ENCODE peak calls at places on chromosome 12, in four cellular contexts. L is astrocyte of the spinal cord, H is natural killer cell, M is Calu3. I is an unnamed sample.

GRCh38 chr12:32477714-32478113 is 78.4 kb downstream of the FGD4 start:
- DNase-seq in L (peak; percentile 44), H (no peak), M (no peak), I (no peak)

GRCh38 chr12:14892726-14893442 is 7.2 kb upstream of the MGP start:
- DNase-seq in L (peak; percentile 11), H (no peak), M (no peak), I (no peak)

GRCh38 chr12:120720234-120720968 is 5.2 kb upstream of the ACADS start:
- DNase-seq in L (peak; percentile 58), H (no peak), M (no peak), I (no peak)

GRCh38 chr12:20588057-20588456 is 107.1 kb upstream of the SLCO1C1 start:
- DNase-seq in L (no peak), H (no peak), M (no peak), I (no peak)

GRCh38 chr12:112535637-112536366 is 117.1 kb downstream of the PTPN11 start:
- DNase-seq in L (no peak), H (no peak), M (no peak), I (no peak)

GRCh38 chr12:102067574-102068258 is 5.9 kb upstream of the WASHC3 start:
- DNase-seq in L (peak; percentile 51), H (no peak), M (no peak), I (no peak)

GRCh38 chr12:95548056-95548538 is 3.2 kb downstream of the USP44 start:
- DNase-seq in L (no peak), H (no peak), M (peak; percentile 70), I (no peak)

GRCh38 chr12:92185052-92185451 is 39.4 kb upstream of the BTG1 start:
- DNase-seq in L (no peak), H (no peak), M (no peak), I (no peak)

GRCh38 chr12:30764251-30764650 is 9.5 kb upstream of the CAPRIN2 start:
- DNase-seq in L (no peak), H (no peak), M (no peak), I (no peak)

GRCh38 chr12:6322969-6323339 is 12.5 kb downstream of the PLEKHG6 start:
- DNase-seq in L (no peak), H (no peak), M (no peak), I (no peak)

GRCh38 chr12:131764738-131765137 is 53.8 kb downstream of the SFSWAP start:
- DNase-seq in L (no peak), H (no peak), M (no peak), I (no peak)

GRCh38 chr12:120013659-120014380 is 24.8 kb downstream of the BICDL1 start:
- DNase-seq in L (no peak), H (no peak), M (peak; percentile 12), I (no peak)

GRCh38 chr12:117513353-117513752 is 151.9 kb upstream of the NOS1 start:
- DNase-seq in L (no peak), H (no peak), M (no peak), I (no peak)

GRCh38 chr12:106030210-106031175 is 108.3 kb downstream of the NUAK1 start:
- DNase-seq in L (peak; percentile 94), H (no peak), M (peak; percentile 55), I (no peak)

GRCh38 chr12:95838125-95838524 is 20.6 kb upstream of the SNRPF start:
- DNase-seq in L (peak; percentile 58), H (no peak), M (peak; percentile 34), I (no peak)

GRCh38 chr12:24012528-24012927 is 63.1 kb upstream of the SOX5 start:
- DNase-seq in L (peak; percentile 30), H (no peak), M (no peak), I (no peak)

GRCh38 chr12:4412462-4412861 is 33.0 kb upstream of the FGF23 start:
- DNase-seq in L (no peak), H (no peak), M (no peak), I (no peak)

GRCh38 chr12:66863276-66863675 is 184.4 kb upstream of the GRIP1 start:
- DNase-seq in L (no peak), H (no peak), M (peak; percentile 1), I (no peak)

GRCh38 chr12:105573574-105573973 is 243.1 kb downstream of the C12orf75 start:
- DNase-seq in L (no peak), H (no peak), M (no peak), I (no peak)

GRCh38 chr12:1217191-1217949 is 226.3 kb downstream of the ERC1 start:
- DNase-seq in L (peak; percentile 78), H (no peak), M (peak; percentile 13), I (no peak)

GRCh38 chr12:103852498-103852992 is 11.5 kb upstream of the NT5DC3 start:
- DNase-seq in L (peak; percentile 79), H (no peak), M (no peak), I (no peak)

GRCh38 chr12:49098035-49098451 is 3.4 kb upstream of the DHH start:
- DNase-seq in L (no peak), H (peak; percentile 57), M (peak; percentile 33), I (no peak)

GRCh38 chr12:105935981-105936380 is 202.8 kb downstream of the NUAK1 start:
- DNase-seq in L (peak; percentile 65), H (no peak), M (no peak), I (no peak)

GRCh38 chr12:8088574-8088973 is 6.5 kb downstream of the NECAP1 start:
- DNase-seq in L (no peak), H (no peak), M (no peak), I (no peak)

GRCh38 chr12:11705010-11705409 is 55.5 kb downstream of the ETV6 start:
- DNase-seq in L (peak; percentile 91), H (no peak), M (peak; percentile 52), I (no peak)

GRCh38 chr12:47797432-47797831 is 22.3 kb downstream of the HDAC7 start:
- DNase-seq in L (no peak), H (no peak), M (no peak), I (no peak)

GRCh38 chr12:105064564-105065222 is 19.6 kb downstream of the ALDH1L2 start:
- DNase-seq in L (no peak), H (no peak), M (no peak), I (no peak)

GRCh38 chr12:68595246-68595645 is 15.5 kb upstream of the RAP1B start:
- DNase-seq in L (no peak), H (no peak), M (no peak), I (no peak)

GRCh38 chr12:21169878-21170472 is 39.0 kb downstream of the SLCO1B1 start:
- DNase-seq in L (peak; percentile 56), H (no peak), M (peak; percentile 68), I (no peak)

GRCh38 chr12:92047058-92047826 is 98.4 kb downstream of the BTG1 start:
- DNase-seq in L (no peak), H (no peak), M (no peak), I (no peak)

GRCh38 chr12:13670249-13670648 is 311.2 kb downstream of the GRIN2B start:
- DNase-seq in L (no peak), H (no peak), M (no peak), I (no peak)

GRCh38 chr12:49017764-49018281 is 753 bp downstream of the PRKAG1 start:
- DNase-seq in L (no peak), H (peak; percentile 35), M (peak; percentile 10), I (no peak)

GRCh38 chr12:175250-175649 is 38.7 kb downstream of the SLC6A12 start:
- DNase-seq in L (no peak), H (no peak), M (no peak), I (no peak)

GRCh38 chr12:51238037-51238509 is 553 bp upstream of the DAZAP2 start:
- DNase-seq in L (no peak), H (no peak), M (no peak), I (no peak)

GRCh38 chr12:123398177-123398916 is 14.4 kb downstream of the KMT5A start:
- DNase-seq in L (peak; percentile 81), H (no peak), M (no peak), I (no peak)

GRCh38 chr12:111255261-111255660 is 113.6 kb downstream of the PHETA1 start:
- DNase-seq in L (no peak), H (no peak), M (no peak), I (no peak)

GRCh38 chr12:93734784-93735183 is 57.6 kb downstream of the CRADD start:
- DNase-seq in L (peak; percentile 24), H (no peak), M (no peak), I (no peak)

DNA sequence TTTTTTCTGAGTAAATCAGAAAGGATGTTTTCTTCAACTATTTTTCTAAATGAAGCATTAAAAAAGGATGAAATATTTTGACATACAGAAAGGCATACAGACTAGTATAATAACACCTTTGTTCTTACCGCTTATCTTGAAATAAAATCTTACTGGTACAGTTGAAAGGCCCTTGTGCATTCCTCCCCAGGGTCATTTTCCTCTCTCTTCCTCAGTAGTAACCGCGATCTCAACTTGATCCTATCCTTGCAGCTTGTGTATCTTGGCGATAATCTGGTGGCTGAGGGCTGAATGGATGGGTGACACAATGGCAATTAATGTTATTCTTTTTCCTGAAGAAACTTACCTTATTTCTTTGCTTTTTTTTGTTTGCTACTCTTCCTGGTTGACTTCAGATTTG is 18.5 kb downstream of the GAS2L3 start:
- DNase-seq in L (no peak), H (no peak), M (peak; percentile 56), I (no peak)
- TF ChIP-seq CTCF in L (no peak), H (no peak), M (no peak), I (no peak)

DNA sequence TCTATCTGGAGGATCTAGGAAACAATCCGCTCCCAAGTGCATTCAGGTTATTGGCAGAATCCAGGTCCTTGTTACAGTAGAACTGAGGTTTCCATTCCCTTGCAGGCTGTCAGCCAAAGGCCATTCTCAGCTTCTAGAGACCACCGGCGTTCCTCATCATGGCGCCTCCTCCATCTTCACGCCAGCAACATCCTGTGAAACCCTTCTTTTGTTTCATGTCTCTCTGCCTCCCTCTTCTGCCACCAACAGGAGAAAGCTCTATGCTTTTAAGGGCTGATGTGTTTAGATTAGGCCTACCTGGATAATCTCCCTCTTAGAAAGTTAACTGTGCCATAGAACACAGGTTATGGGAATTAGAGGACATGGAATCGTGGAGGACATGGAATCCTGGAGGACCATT is 133.0 kb upstream of the RASSF8 start:
- DNase-seq in L (no peak), H (no peak), M (no peak), I (no peak)
- TF ChIP-seq CTCF in L (no peak), H (no peak), M (no peak), I (no peak)

DNA sequence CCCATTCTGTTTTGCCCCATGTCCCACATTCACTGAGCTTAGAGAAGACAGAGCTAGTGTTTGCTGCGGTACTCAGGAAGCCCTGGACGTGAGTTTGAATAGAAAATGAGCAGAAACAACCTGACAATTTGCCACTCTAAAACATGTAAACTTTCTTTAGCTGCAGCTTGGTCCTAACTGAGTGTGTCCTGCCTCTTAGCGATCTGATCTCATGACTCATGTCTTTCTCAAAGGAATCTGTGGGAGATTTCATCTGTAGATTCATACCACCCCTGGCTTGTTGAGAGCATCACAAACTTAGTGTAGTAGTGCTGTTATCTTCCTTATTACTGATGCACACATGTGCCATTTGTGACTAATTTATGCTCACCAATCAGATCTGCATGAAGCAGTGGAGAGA is 86.7 kb downstream of the ITPR2 start:
- DNase-seq in L (peak; percentile 84), H (no peak), M (no peak), I (no peak)
- TF ChIP-seq CTCF in L (no peak), H (no peak), M (no peak), I (no peak)

DNA sequence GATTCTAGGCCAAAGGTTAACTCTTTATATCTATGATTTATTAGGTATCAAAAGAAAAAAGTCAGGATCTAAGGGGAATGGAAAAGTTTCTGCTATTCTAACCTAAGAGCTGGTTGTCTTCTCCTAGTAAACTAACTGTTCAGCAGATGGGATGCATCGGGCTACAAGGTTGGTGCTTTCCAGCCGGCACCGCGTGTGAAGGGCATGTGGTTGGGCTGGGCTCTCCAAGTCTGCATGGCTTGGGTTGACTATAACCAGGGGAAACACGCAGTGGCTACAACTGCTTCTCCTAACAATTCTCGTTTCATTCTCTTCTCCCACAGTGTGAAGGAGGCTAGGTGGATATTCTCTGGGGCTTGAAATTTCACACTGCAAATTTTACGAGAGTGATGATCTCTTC is 354.5 kb downstream of the APAF1 start:
- DNase-seq in L (no peak), H (no peak), M (no peak), I (no peak)
- TF ChIP-seq CTCF in L (no peak), H (no peak), M (no peak), I (no peak)